ENCODE peak calls at places on chromosomes 1 and 21, in seven cellular contexts. One of them, this sample, is unnamed.

GRCh38 chr1:111513410-111514020 is 10.1 kb upstream of the ADORA3 start:
- DNase-seq in mesenchymal stem cell: no peak
- DNase-seq in H9: no peak
- DNase-seq in H1: no peak
- DNase-seq in mesendoderm: no peak
- DNase-seq in neuronal stem cell: no peak
- DNase-seq in IMR-90: no peak
- DNase-seq in this sample: no peak

GRCh38 chr1:165573787-165574186 is 30.0 kb downstream of the LRRC52 start:
- DNase-seq in IMR-90: no peak
- DNase-seq in H1: no peak
- DNase-seq in neuronal stem cell: no peak
- DNase-seq in mesendoderm: no peak
- DNase-seq in mesenchymal stem cell: no peak
- DNase-seq in H9: no peak
- DNase-seq in this sample: no peak

GRCh38 chr1:154971341-154971998 is 923 bp upstream of the SHC1 start:
- DNase-seq in mesenchymal stem cell: no peak
- DNase-seq in H1: no peak
- DNase-seq in IMR-90: no peak
- DNase-seq in H9: no peak
- DNase-seq in mesendoderm: peak; percentile 48
- DNase-seq in neuronal stem cell: no peak
- DNase-seq in this sample: peak; percentile 66

GRCh38 chr1:13725714-13726175 is 25.8 kb downstream of the PRDM2 start:
- DNase-seq in H1: no peak
- DNase-seq in H9: no peak
- DNase-seq in neuronal stem cell: no peak
- DNase-seq in mesenchymal stem cell: peak; percentile 21
- DNase-seq in mesendoderm: peak; percentile 67
- DNase-seq in IMR-90: peak; percentile 25
- DNase-seq in this sample: peak; percentile 98

GRCh38 chr1:147669475-147670318 is 627 bp downstream of the ACP6 start:
- DNase-seq in H9: peak; percentile 69
- DNase-seq in neuronal stem cell: peak; percentile 54
- DNase-seq in IMR-90: peak; percentile 47
- DNase-seq in mesenchymal stem cell: peak; percentile 77
- DNase-seq in H1: peak; percentile 77
- DNase-seq in mesendoderm: peak; percentile 76
- DNase-seq in this sample: peak; percentile 66

GRCh38 chr1:87981810-87982209 is 653.1 kb downstream of the LMO4 start:
- DNase-seq in neuronal stem cell: no peak
- DNase-seq in mesenchymal stem cell: no peak
- DNase-seq in H1: no peak
- DNase-seq in mesendoderm: no peak
- DNase-seq in H9: no peak
- DNase-seq in IMR-90: no peak
- DNase-seq in this sample: no peak

GRCh38 chr1:230493264-230493663 is 67.1 kb upstream of the PGBD5 start:
- DNase-seq in mesenchymal stem cell: no peak
- DNase-seq in IMR-90: no peak
- DNase-seq in H1: no peak
- DNase-seq in H9: no peak
- DNase-seq in neuronal stem cell: no peak
- DNase-seq in mesendoderm: no peak
- DNase-seq in this sample: no peak

GRCh38 chr1:112537451-112537850 is 28.7 kb downstream of the WNT2B start:
- DNase-seq in IMR-90: no peak
- DNase-seq in mesendoderm: no peak
- DNase-seq in mesenchymal stem cell: no peak
- DNase-seq in H9: no peak
- DNase-seq in neuronal stem cell: no peak
- DNase-seq in H1: no peak
- DNase-seq in this sample: no peak

GRCh38 chr1:177256153-177256814 is 85.5 kb downstream of the BRINP2 start:
- DNase-seq in mesendoderm: peak; percentile 76
- DNase-seq in IMR-90: peak; percentile 81
- DNase-seq in mesenchymal stem cell: peak; percentile 97
- DNase-seq in H9: peak; percentile 79
- DNase-seq in H1: peak; percentile 88
- DNase-seq in neuronal stem cell: peak; percentile 31
- DNase-seq in this sample: peak; percentile 66

GRCh38 chr1:169387383-169387782 is 19.4 kb downstream of the BLZF1 start:
- DNase-seq in neuronal stem cell: no peak
- DNase-seq in mesendoderm: no peak
- DNase-seq in mesenchymal stem cell: no peak
- DNase-seq in H9: no peak
- DNase-seq in IMR-90: no peak
- DNase-seq in H1: no peak
- DNase-seq in this sample: no peak

GRCh38 chr21:42515708-42516502 is 2.3 kb downstream of the SLC37A1 start:
- DNase-seq in IMR-90: no peak
- DNase-seq in mesendoderm: no peak
- DNase-seq in H1: no peak
- DNase-seq in H9: no peak
- DNase-seq in mesenchymal stem cell: peak; percentile 77
- DNase-seq in neuronal stem cell: no peak
- DNase-seq in this sample: peak; percentile 91

GRCh38 chr1:236689713-236690569 is 3.6 kb downstream of the ACTN2 start:
- DNase-seq in IMR-90: no peak
- DNase-seq in neuronal stem cell: no peak
- DNase-seq in mesenchymal stem cell: no peak
- DNase-seq in H1: no peak
- DNase-seq in mesendoderm: no peak
- DNase-seq in H9: no peak
- DNase-seq in this sample: no peak
- H3K27ac ChIP-seq in IMR-90: no peak overlapping the region
- H3K27ac ChIP-seq in neuronal stem cell: no peak overlapping the region
- H3K27ac ChIP-seq in mesenchymal stem cell: no peak overlapping the region
- H3K27ac ChIP-seq in H1: no peak overlapping the region
- H3K27ac ChIP-seq in mesendoderm: no peak overlapping the region
- H3K27ac ChIP-seq in H9: no peak overlapping the region
- H3K27ac ChIP-seq in this sample: no peak overlapping the region

GRCh38 chr1:64497484-64497883 is 27.6 kb downstream of the CACHD1 start:
- DNase-seq in H1: no peak
- DNase-seq in mesendoderm: peak; percentile 66
- DNase-seq in neuronal stem cell: no peak
- DNase-seq in H9: peak; percentile 74
- DNase-seq in mesenchymal stem cell: no peak
- DNase-seq in IMR-90: no peak
- DNase-seq in this sample: no peak

GRCh38 chr1:64499966-64500365 is 30.0 kb downstream of the CACHD1 start:
- DNase-seq in neuronal stem cell: no peak
- DNase-seq in mesendoderm: peak; percentile 92
- DNase-seq in H1: no peak
- DNase-seq in IMR-90: no peak
- DNase-seq in H9: peak; percentile 66
- DNase-seq in mesenchymal stem cell: no peak
- DNase-seq in this sample: peak; percentile 69

GRCh38 chr1:64495878-64496277 is 25.9 kb downstream of the CACHD1 start:
- DNase-seq in mesendoderm: no peak
- DNase-seq in H1: no peak
- DNase-seq in H9: no peak
- DNase-seq in IMR-90: no peak
- DNase-seq in mesenchymal stem cell: no peak
- DNase-seq in neuronal stem cell: no peak
- DNase-seq in this sample: no peak

GRCh38 chr1:64502924-64503323 is 33.0 kb downstream of the CACHD1 start:
- DNase-seq in H1: no peak
- DNase-seq in mesendoderm: no peak
- DNase-seq in IMR-90: no peak
- DNase-seq in mesenchymal stem cell: no peak
- DNase-seq in H9: no peak
- DNase-seq in neuronal stem cell: no peak
- DNase-seq in this sample: no peak

GRCh38 chr1:64499011-64499410 is 29.1 kb downstream of the CACHD1 start:
- DNase-seq in mesenchymal stem cell: no peak
- DNase-seq in mesendoderm: no peak
- DNase-seq in IMR-90: no peak
- DNase-seq in H1: no peak
- DNase-seq in neuronal stem cell: no peak
- DNase-seq in H9: no peak
- DNase-seq in this sample: no peak
- H3K18ac ChIP-seq in mesenchymal stem cell: no peak overlapping the region
- H3K18ac ChIP-seq in mesendoderm: no peak overlapping the region
- H3K18ac ChIP-seq in IMR-90: no peak overlapping the region
- H3K18ac ChIP-seq in H1: no peak overlapping the region
- H3K18ac ChIP-seq in neuronal stem cell: no peak overlapping the region
- H3K18ac ChIP-seq in H9: no peak overlapping the region
- H3K18ac ChIP-seq in this sample: no peak overlapping the region

GRCh38 chr1:44674113-44675000 is at the start of the genes ARMH1 and TMEM53:
- DNase-seq in neuronal stem cell: peak; percentile 98
- DNase-seq in H1: peak; percentile 98
- DNase-seq in IMR-90: peak; percentile 98
- DNase-seq in mesendoderm: peak; percentile 100
- DNase-seq in mesenchymal stem cell: peak; percentile 99
- DNase-seq in H9: peak; percentile 100
- DNase-seq in this sample: peak; percentile 99
- H3K27ac ChIP-seq in neuronal stem cell: peak within 1 kb of the TSS; percentile 92
- H3K27ac ChIP-seq in H1: peak within 1 kb of the TSS; percentile 80
- H3K27ac ChIP-seq in IMR-90: peak within 1 kb of the TSS; percentile 86
- H3K27ac ChIP-seq in mesendoderm: peak within 1 kb of the TSS; percentile 89
- H3K27ac ChIP-seq in mesenchymal stem cell: peak within 1 kb of the TSS; percentile 97
- H3K27ac ChIP-seq in H9: no peak within 1 kb of the TSS
- H3K27ac ChIP-seq in this sample: peak within 1 kb of the TSS; percentile 94

GRCh38 chr1:52684545-52684944 is 13.6 kb downstream of the COA7 start:
- DNase-seq in mesendoderm: no peak
- DNase-seq in H1: no peak
- DNase-seq in IMR-90: no peak
- DNase-seq in mesenchymal stem cell: no peak
- DNase-seq in neuronal stem cell: no peak
- DNase-seq in H9: no peak
- DNase-seq in this sample: no peak
- H3K18ac ChIP-seq in mesendoderm: no peak overlapping the region
- H3K18ac ChIP-seq in H1: no peak overlapping the region
- H3K18ac ChIP-seq in IMR-90: no peak overlapping the region
- H3K18ac ChIP-seq in mesenchymal stem cell: no peak overlapping the region
- H3K18ac ChIP-seq in neuronal stem cell: no peak overlapping the region
- H3K18ac ChIP-seq in H9: no peak overlapping the region
- H3K18ac ChIP-seq in this sample: no peak overlapping the region

GRCh38 chr1:84861988-84862644 is 30.9 kb downstream of the LPAR3 start:
- DNase-seq in H1: no peak
- DNase-seq in mesenchymal stem cell: no peak
- DNase-seq in IMR-90: no peak
- DNase-seq in H9: no peak
- DNase-seq in neuronal stem cell: no peak
- DNase-seq in mesendoderm: no peak
- DNase-seq in this sample: no peak
- H3K27ac ChIP-seq in H1: no peak overlapping the region
- H3K27ac ChIP-seq in mesenchymal stem cell: no peak overlapping the region
- H3K27ac ChIP-seq in IMR-90: no peak overlapping the region
- H3K27ac ChIP-seq in H9: no peak overlapping the region
- H3K27ac ChIP-seq in neuronal stem cell: no peak overlapping the region
- H3K27ac ChIP-seq in mesendoderm: no peak overlapping the region
- H3K27ac ChIP-seq in this sample: no peak overlapping the region

GRCh38 chr1:191629836-191630235 is 528.4 kb upstream of the RGS18 start:
- DNase-seq in IMR-90: no peak
- DNase-seq in H1: no peak
- DNase-seq in mesenchymal stem cell: no peak
- DNase-seq in neuronal stem cell: no peak
- DNase-seq in H9: peak; percentile 67
- DNase-seq in mesendoderm: peak; percentile 61
- DNase-seq in this sample: no peak

GRCh38 chr1:191634801-191635520 is 523.3 kb upstream of the RGS18 start:
- DNase-seq in IMR-90: peak; percentile 6
- DNase-seq in H9: no peak
- DNase-seq in H1: no peak
- DNase-seq in neuronal stem cell: no peak
- DNase-seq in mesendoderm: peak; percentile 14
- DNase-seq in mesenchymal stem cell: no peak
- DNase-seq in this sample: no peak
- H3K18ac ChIP-seq in IMR-90: no peak overlapping the region
- H3K18ac ChIP-seq in H9: no peak overlapping the region
- H3K18ac ChIP-seq in H1: no peak overlapping the region
- H3K18ac ChIP-seq in neuronal stem cell: no peak overlapping the region
- H3K18ac ChIP-seq in mesendoderm: no peak overlapping the region
- H3K18ac ChIP-seq in mesenchymal stem cell: no peak overlapping the region
- H3K18ac ChIP-seq in this sample: no peak overlapping the region

GRCh38 chr1:43233631-43234030 is 36.2 kb upstream of the TMEM125 start:
- DNase-seq in IMR-90: no peak
- DNase-seq in neuronal stem cell: no peak
- DNase-seq in mesenchymal stem cell: no peak
- DNase-seq in H1: no peak
- DNase-seq in mesendoderm: no peak
- DNase-seq in H9: no peak
- DNase-seq in this sample: no peak

GRCh38 chr1:43232071-43232470 is 37.7 kb upstream of the TMEM125 start:
- DNase-seq in neuronal stem cell: no peak
- DNase-seq in mesendoderm: peak; percentile 52
- DNase-seq in H1: no peak
- DNase-seq in H9: no peak
- DNase-seq in IMR-90: peak; percentile 80
- DNase-seq in mesenchymal stem cell: peak; percentile 68
- DNase-seq in this sample: peak; percentile 71

GRCh38 chr1:43232482-43232881 is 37.3 kb upstream of the TMEM125 start:
- DNase-seq in H9: no peak
- DNase-seq in neuronal stem cell: no peak
- DNase-seq in mesenchymal stem cell: no peak
- DNase-seq in mesendoderm: no peak
- DNase-seq in IMR-90: no peak
- DNase-seq in H1: no peak
- DNase-seq in this sample: no peak

GRCh38 chr1:43227138-43227836 is 42.5 kb upstream of the TMEM125 start:
- DNase-seq in mesendoderm: peak; percentile 91
- DNase-seq in H1: peak; percentile 98
- DNase-seq in IMR-90: peak; percentile 70
- DNase-seq in neuronal stem cell: peak; percentile 85
- DNase-seq in H9: peak; percentile 91
- DNase-seq in mesenchymal stem cell: peak; percentile 73
- DNase-seq in this sample: peak; percentile 98

DNA sequence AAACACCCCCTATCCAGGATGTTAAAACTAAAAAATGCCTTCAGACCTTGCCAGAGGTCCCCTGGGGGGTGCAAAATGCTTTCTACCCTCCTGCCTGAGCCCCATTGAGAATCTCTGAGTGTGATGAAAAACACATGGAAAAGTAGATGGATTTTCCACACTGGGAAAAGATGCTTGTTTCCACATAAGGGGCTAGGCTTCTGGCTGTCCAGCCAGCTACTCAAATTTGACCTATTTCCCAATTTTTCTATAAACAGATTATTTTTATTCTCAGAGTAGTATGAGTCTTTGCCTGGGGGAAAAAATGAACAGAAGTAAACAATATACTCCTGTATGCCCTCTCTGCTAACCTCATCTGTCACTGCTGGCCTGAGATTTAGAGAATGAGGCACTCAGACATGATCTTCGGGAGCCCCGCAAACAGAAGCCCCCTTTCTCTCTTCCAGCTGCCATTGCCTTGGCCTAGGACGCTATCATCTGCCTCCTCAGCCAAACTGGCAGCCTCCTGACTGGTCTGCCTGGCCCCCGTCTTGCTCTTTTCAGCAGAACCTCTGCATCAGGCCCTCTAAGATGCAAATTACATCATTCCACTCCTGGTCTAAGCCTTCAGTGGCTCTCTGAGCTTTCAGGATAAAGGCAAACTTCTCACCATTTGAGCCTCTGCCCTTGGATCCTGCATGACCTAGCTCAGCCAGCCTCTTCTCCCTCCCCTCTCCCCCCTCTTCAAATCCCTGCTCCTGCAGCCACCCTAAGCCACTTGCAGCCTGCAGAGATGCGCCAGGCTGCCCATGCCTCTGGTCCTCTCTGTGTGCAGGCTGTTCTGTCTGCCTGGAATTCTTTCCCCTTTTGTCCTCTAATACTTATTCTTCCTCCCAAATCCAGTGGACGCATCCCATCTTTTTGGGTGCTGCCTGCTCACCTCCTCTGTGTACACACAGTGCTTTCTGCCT is 39.7 kb upstream of the TMEM125 start:
- DNase-seq in H9: no peak
- DNase-seq in IMR-90: peak; percentile 28
- DNase-seq in H1: no peak
- DNase-seq in mesenchymal stem cell: peak; percentile 24
- DNase-seq in neuronal stem cell: no peak
- DNase-seq in mesendoderm: no peak
- DNase-seq in this sample: no peak
- H3K27ac ChIP-seq in H9: no peak overlapping the region
- H3K27ac ChIP-seq in IMR-90: peak overlapping the region; percentile 63
- H3K27ac ChIP-seq in H1: no peak overlapping the region
- H3K27ac ChIP-seq in mesenchymal stem cell: no peak overlapping the region
- H3K27ac ChIP-seq in neuronal stem cell: no peak overlapping the region
- H3K27ac ChIP-seq in mesendoderm: no peak overlapping the region
- H3K27ac ChIP-seq in this sample: no peak overlapping the region